ENCODE peak calls at places on chromosome 20, in four cellular contexts. L, Y, U and M are unnamed samples. For H3K27me3, the result is how much of the 10 kb centered on the place peaks cover.

GRCh38 chr20:9160341-9160740 is 91.5 kb downstream of the PLCB4 start:
- DNase-seq in L (no peak), Y (no peak), U (no peak), M (no peak)

GRCh38 chr20:32966881-32967781 is 37.1 kb downstream of the SUN5 start:
- DNase-seq in L (no peak), Y (peak), U (peak), M (no peak)

GRCh38 chr20:54295686-54296085 is 87.8 kb downstream of the PFDN4 start:
- DNase-seq in L (no peak), Y (no peak), U (no peak), M (no peak)

GRCh38 chr20:45036044-45036755 is 64.7 kb downstream of the KCNS1 start:
- DNase-seq in L (no peak), Y (no peak), U (no peak), M (peak)

GRCh38 chr20:48897298-48898044 is 24.0 kb upstream of the ARFGEF2 start:
- DNase-seq in L (no peak), Y (no peak), U (no peak), M (no peak)

GRCh38 chr20:39049684-39050554 is 87.8 kb downstream of the DHX35 start:
- DNase-seq in L (peak), Y (peak), U (peak), M (peak)

GRCh38 chr20:32013326-32013725 is 3.1 kb downstream of the CCM2L start:
- DNase-seq in L (no peak), Y (peak), U (no peak), M (no peak)

GRCh38 chr20:45325367-45325766 is 17.3 kb upstream of the MATN4 start:
- DNase-seq in L (no peak), Y (no peak), U (no peak), M (no peak)

GRCh38 chr20:5313916-5314315 is 2.8 kb downstream of the PROKR2 start:
- DNase-seq in L (no peak), Y (no peak), U (no peak), M (no peak)

GRCh38 chr20:45094201-45094600 is 6.7 kb downstream of the KCNS1 start:
- DNase-seq in L (no peak), Y (no peak), U (no peak), M (no peak)

GRCh38 chr20:64082126-64082638 is 2.0 kb downstream of the LKAAEAR1 start:
- DNase-seq in L (no peak), Y (no peak), U (no peak), M (no peak)

GRCh38 chr20:20286061-20286460 is 81.8 kb upstream of the INSM1 start:
- DNase-seq in L (no peak), Y (no peak), U (peak), M (no peak)

GRCh38 chr20:36929290-36929689 is 22.2 kb downstream of the SAMHD1 start:
- DNase-seq in L (no peak), Y (no peak), U (no peak), M (no peak)

GRCh38 chr20:430091-430999 is 22.2 kb downstream of the RBCK1 start:
- DNase-seq in L (no peak), Y (no peak), U (no peak), M (no peak)

GRCh38 chr20:22586645-22587310 is 2.4 kb upstream of the FOXA2 start:
- DNase-seq in L (no peak), Y (no peak), U (no peak), M (no peak)

GRCh38 chr20:52972190-52972937 is at the start of gene TSHZ2:
- DNase-seq in L (peak), Y (no peak), U (peak), M (peak)

GRCh38 chr20:9506964-9507369 is 7.4 kb upstream of the LAMP5 start:
- DNase-seq in L (no peak), Y (no peak), U (no peak), M (no peak)

GRCh38 chr20:21548390-21549035 is 34.6 kb upstream of the NKX2-2 start:
- DNase-seq in L (no peak), Y (peak), U (peak), M (no peak)

GRCh38 chr20:23655551-23656211 is 17.9 kb upstream of the CST3 start:
- DNase-seq in L (peak), Y (no peak), U (no peak), M (peak)

GRCh38 chr20:58173930-58174707 is 54.3 kb downstream of the ANKRD60 start:
- DNase-seq in L (peak), Y (no peak), U (no peak), M (peak)

GRCh38 chr20:57592263-57593092 is 27.7 kb downstream of the ZBP1 start:
- DNase-seq in L (no peak), Y (no peak), U (no peak), M (no peak)

GRCh38 chr20:38023181-38024085 is 9.8 kb downstream of the TTI1 start:
- DNase-seq in L (no peak), Y (no peak), U (no peak), M (no peak)

GRCh38 chr20:17863577-17864292 is 104.9 kb downstream of the SNX5 start:
- DNase-seq in L (no peak), Y (no peak), U (no peak), M (no peak)

GRCh38 chr20:53030061-53030460 is 57.9 kb downstream of the TSHZ2 start:
- DNase-seq in L (no peak), Y (no peak), U (no peak), M (no peak)

GRCh38 chr20:8943638-8944037 is 125.2 kb upstream of the PLCB4 start:
- DNase-seq in L (no peak), Y (no peak), U (no peak), M (no peak)

GRCh38 chr20:25309395-25310267 is 61.7 kb downstream of the PYGB start:
- DNase-seq in L (no peak), Y (peak), U (peak), M (peak)

GRCh38 chr20:18001131-18001921 is 32.5 kb downstream of the MGME1 start:
- DNase-seq in L (peak), Y (no peak), U (no peak), M (peak)

GRCh38 chr20:54122189-54122588 is 51.6 kb downstream of the CYP24A1 start:
- DNase-seq in L (no peak), Y (no peak), U (no peak), M (peak)

GRCh38 chr20:38880952-38881735 is 45.1 kb upstream of the FAM83D start:
- DNase-seq in L (no peak), Y (peak), U (no peak), M (no peak)

GRCh38 chr20:478010-478948 is 15.9 kb upstream of the TBC1D20 start:
- DNase-seq in L (no peak), Y (no peak), U (no peak), M (no peak)

GRCh38 chr20:52896348-52896747 is 75.8 kb upstream of the TSHZ2 start:
- DNase-seq in L (no peak), Y (no peak), U (peak), M (no peak)

GRCh38 chr20:43955244-43956191 is 40.9 kb downstream of the TOX2 start:
- DNase-seq in L (no peak), Y (peak), U (peak), M (no peak)

GRCh38 chr20:63136296-63136695 is 79.6 kb downstream of the YTHDF1 start:
- DNase-seq in L (no peak), Y (peak), U (no peak), M (no peak)

GRCh38 chr20:20204326-20204725 is 152.0 kb downstream of the CFAP61 start:
- DNase-seq in L (no peak), Y (no peak), U (no peak), M (no peak)

GRCh38 chr20:5833309-5833941 is 83.2 kb downstream of the SHLD1 start:
- DNase-seq in L (no peak), Y (no peak), U (no peak), M (no peak)

GRCh38 chr20:60053813-60054190 is 95.6 kb downstream of the CDH26 start:
- DNase-seq in L (no peak), Y (no peak), U (no peak), M (no peak)

GRCh38 chr20:60056345-60057122 is 98.3 kb downstream of the CDH26 start:
- DNase-seq in L (no peak), Y (no peak), U (peak), M (no peak)

GRCh38 chr20:60054716-60055371 is 96.6 kb downstream of the CDH26 start:
- DNase-seq in L (no peak), Y (no peak), U (no peak), M (no peak)

GRCh38 chr20:60057123-60057865 is 99.1 kb downstream of the CDH26 start:
- DNase-seq in L (peak), Y (peak), U (peak), M (peak)

DNA sequence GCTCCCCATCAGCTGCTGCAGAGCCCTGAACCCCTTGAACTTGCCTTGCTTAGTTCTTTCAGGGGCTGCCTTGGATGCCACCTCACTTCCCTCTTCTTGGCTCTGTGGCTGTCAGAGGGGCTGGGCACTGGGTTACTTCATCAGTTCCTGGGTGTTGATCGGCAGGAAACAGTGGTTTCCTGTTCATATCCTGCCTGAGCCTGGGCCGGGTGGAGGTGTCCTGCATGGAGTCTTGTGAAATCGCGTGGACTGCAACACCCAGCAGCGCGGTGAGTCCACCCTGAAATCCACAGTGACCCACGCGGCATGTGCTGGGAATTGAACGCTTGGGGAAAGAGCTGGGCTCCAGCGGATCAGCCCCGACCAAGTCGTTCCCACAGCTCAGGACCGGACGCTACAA is 97.5 kb downstream of the CDH26 start:
- DNase-seq in L (peak), Y (peak), U (peak), M (no peak)
- H3K4me3 ChIP-seq in L (no peak), Y (peak), U (peak), M (no peak)

GRCh38 chr20:41617059-41617921 is 887 bp downstream of the CHD6 start:
- DNase-seq in L (peak), Y (peak), U (peak), M (peak)
- H3K27ac ChIP-seq in L (peak), Y (peak), U (peak), M (peak)

DNA sequence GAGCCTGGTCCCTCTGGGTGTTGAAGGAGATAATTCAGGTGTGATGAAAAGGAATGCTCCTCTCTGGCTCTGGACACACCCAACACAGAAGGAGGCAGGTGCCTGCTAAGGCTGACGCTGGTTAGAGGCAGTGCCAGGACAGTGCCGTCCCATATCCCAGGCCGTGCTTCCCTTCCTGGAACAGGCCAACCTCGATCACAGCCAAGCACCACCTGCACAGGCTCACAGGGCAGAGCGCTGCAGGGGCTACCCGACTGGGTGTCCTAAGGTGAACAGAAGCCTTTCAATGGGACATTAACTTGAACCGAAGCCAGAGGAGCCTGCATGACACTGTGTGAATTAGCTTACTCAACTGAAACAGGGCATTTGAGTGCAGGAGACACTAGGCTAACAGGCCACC is 347.3 kb downstream of the TAF4 start:
- DNase-seq in L (no peak), Y (no peak), U (no peak), M (no peak)
- H3K27me3 ChIP-seq in L (under half), Y (under half), U (under half), M (under half)

GRCh38 chr20:60749804-60750602 is 502.1 kb upstream of the CDH4 start:
- DNase-seq in L (no peak), Y (no peak), U (no peak), M (no peak)
- H3K4me3 ChIP-seq in L (no peak), Y (no peak), U (no peak), M (no peak)

GRCh38 chr20:51757226-51757625 is 11.0 kb downstream of the ATP9A start:
- DNase-seq in L (no peak), Y (no peak), U (no peak), M (no peak)
- H3K27ac ChIP-seq in L (no peak), Y (no peak), U (no peak), M (no peak)

GRCh38 chr20:2693996-2694471 is 1.5 kb downstream of the EBF4 start:
- DNase-seq in L (peak), Y (no peak), U (no peak), M (no peak)

GRCh38 chr20:2692886-2693285 is 306 bp downstream of the EBF4 start:
- DNase-seq in L (no peak), Y (no peak), U (no peak), M (no peak)

GRCh38 chr20:2695206-2695983 is 2.8 kb downstream of the EBF4 start:
- DNase-seq in L (no peak), Y (no peak), U (no peak), M (no peak)

GRCh38 chr20:2693286-2693995 is 861 bp downstream of the EBF4 start:
- DNase-seq in L (peak), Y (no peak), U (peak), M (peak)

GRCh38 chr20:2694519-2694918 is 1.9 kb downstream of the EBF4 start:
- DNase-seq in L (no peak), Y (no peak), U (no peak), M (no peak)
- H3K27me3 ChIP-seq in L (under half), Y (under half), U (under half), M (under half)

DNA sequence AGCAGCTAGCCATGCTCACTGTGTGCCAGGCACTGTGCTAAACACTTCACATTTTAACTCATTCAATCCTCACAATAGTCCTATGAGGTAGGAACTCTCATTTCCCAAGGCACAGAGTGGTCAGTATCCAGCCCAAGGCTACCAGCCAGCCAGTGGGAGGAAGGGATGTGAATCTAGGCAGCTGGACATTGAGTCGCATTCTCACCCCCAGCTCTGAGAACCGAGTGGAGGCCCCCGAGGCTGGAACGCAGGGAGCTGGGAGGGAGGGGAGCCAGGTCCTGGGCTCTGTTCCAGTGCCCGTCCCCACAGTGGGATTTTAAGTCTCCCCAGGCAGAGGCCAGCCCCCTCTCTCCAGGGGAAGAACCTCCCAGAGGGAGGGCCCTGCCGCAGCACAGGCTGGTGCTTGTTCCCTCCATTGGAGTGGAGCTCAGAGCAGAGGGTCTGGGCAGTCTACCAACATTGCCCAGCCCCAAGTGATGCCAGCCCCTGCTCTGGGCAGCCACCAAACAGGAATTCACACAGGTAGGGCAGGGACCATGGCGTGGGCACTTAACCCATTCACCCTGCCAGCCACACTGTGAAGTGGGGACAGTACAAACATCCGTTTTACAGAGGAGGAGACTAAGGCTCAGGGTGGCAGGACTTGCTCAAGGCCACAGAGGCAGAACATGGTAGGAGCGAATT is 131.3 kb downstream of the CEBPB start:
- DNase-seq in L (no peak), Y (no peak), U (no peak), M (peak)
- H3K4me3 ChIP-seq in L (no peak), Y (no peak), U (no peak), M (no peak)

GRCh38 chr20:13220194-13220856 is 749 bp upstream of the ISM1 start:
- DNase-seq in L (peak), Y (no peak), U (peak), M (peak)
- H3K27ac ChIP-seq in L (peak), Y (no peak), U (no peak), M (no peak)

DNA sequence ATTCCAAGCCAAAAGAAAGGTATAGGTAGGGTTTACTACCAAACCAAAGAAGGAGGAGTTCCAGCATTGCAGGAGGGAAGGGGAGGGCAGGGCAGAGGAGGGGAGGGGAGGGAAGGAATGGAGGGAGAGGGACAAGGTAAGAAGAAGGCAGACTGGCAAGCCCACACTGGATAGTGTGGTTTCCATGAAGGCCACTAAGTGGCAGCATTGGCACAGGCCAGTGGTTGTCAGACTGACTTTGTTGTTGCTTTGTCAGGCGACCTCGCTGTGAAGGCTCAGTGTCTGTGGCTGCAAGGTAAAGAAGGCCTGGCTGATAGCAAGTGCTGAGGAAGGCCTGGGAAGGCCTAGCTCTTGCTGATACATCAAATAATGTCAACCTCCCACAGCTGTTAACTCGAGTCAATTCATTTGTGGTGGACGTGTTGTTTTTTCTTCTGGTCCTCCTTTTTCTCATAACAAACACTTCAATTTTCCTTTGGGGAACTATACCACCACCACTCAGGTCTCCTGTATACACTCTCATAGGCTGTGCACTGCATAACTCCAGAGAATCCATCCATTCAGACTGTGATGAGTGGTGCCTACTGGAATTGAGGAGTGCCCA is 7.7 kb upstream of the ZNF334 start:
- DNase-seq in L (peak), Y (peak), U (peak), M (no peak)
- H3K27me3 ChIP-seq in L (under half), Y (under half), U (under half), M (under half)

GRCh38 chr20:35224536-35224935 is 2.0 kb upstream of the MMP24 start:
- DNase-seq in L (no peak), Y (no peak), U (no peak), M (no peak)
- H3K4me3 ChIP-seq in L (no peak), Y (no peak), U (no peak), M (no peak)